ENCODE peak calls at places on chromosomes 1 and 21, in six cellular contexts. S, K, M, Z, E and Y are unnamed samples.

GRCh38 chr1:94973271-94973922 is 46.5 kb upstream of the CNN3 start:
- DNase-seq in S (no peak), K (no peak), M (no peak), Z (peak; percentile 33), E (no peak), Y (no peak)

GRCh38 chr1:7441442-7441841 is 329.7 kb upstream of the VAMP3 start:
- DNase-seq in S (no peak), K (no peak), M (no peak), Z (no peak), E (no peak), Y (no peak)

GRCh38 chr1:45769261-45769932 is 18.9 kb upstream of the IPP start:
- DNase-seq in S (no peak), K (peak; percentile 24), M (no peak), Z (peak; percentile 90), E (no peak), Y (no peak)

GRCh38 chr1:204736861-204737260 is 51.3 kb upstream of the LRRN2 start:
- DNase-seq in S (no peak), K (no peak), M (no peak), Z (no peak), E (no peak), Y (no peak)

GRCh38 chr21:41009398-41010177 is 158.4 kb upstream of the BACE2 start:
- DNase-seq in S (no peak), K (no peak), M (no peak), Z (no peak), E (no peak), Y (no peak)

GRCh38 chr1:226308166-226308722 is 720 bp downstream of the LIN9 start:
- DNase-seq in S (peak; percentile 23), K (peak; percentile 12), M (peak; percentile 61), Z (peak; percentile 6), E (no peak), Y (peak; percentile 59)

GRCh38 chr1:228082975-228083870 is 715 bp downstream of the ARF1 start:
- DNase-seq in S (no peak), K (peak; percentile 43), M (peak; percentile 64), Z (no peak), E (no peak), Y (peak; percentile 86)

GRCh38 chr1:3060601-3061551 is 8.1 kb upstream of the PRDM16 start:
- DNase-seq in S (no peak), K (peak; percentile 24), M (no peak), Z (no peak), E (no peak), Y (peak; percentile 22)

GRCh38 chr1:99942723-99943122 is 27.1 kb upstream of the SLC35A3 start:
- DNase-seq in S (no peak), K (no peak), M (no peak), Z (no peak), E (no peak), Y (no peak)

GRCh38 chr1:34460193-34460592 is 283.5 kb downstream of the C1orf94 start:
- DNase-seq in S (peak; percentile 7), K (peak; percentile 2), M (peak; percentile 60), Z (no peak), E (no peak), Y (peak; percentile 42)

GRCh38 chr1:27979151-27979858 is 19.5 kb downstream of the XKR8 start:
- DNase-seq in S (no peak), K (peak; percentile 86), M (no peak), Z (peak; percentile 72), E (no peak), Y (no peak)

GRCh38 chr1:64186898-64187280 is 16.5 kb upstream of the UBE2U start:
- DNase-seq in S (no peak), K (no peak), M (no peak), Z (no peak), E (no peak), Y (no peak)

GRCh38 chr1:193183019-193183643 is 3.3 kb downstream of the B3GALT2 start:
- DNase-seq in S (no peak), K (peak; percentile 82), M (peak; percentile 29), Z (peak; percentile 74), E (no peak), Y (peak; percentile 33)

GRCh38 chr1:55541296-55541695 is 326.1 kb upstream of the USP24 start:
- DNase-seq in S (no peak), K (no peak), M (no peak), Z (no peak), E (no peak), Y (no peak)
- H3K4me3 ChIP-seq in S (no peak overlapping the region), K (no peak overlapping the region), M (no peak overlapping the region), Z (no peak overlapping the region), E (no peak overlapping the region), Y (no peak overlapping the region)

GRCh38 chr1:156103521-156103947 is 11.0 kb upstream of the LMNA start:
- DNase-seq in S (no peak), K (peak; percentile 60), M (peak; percentile 65), Z (peak; percentile 59), E (no peak), Y (peak; percentile 40)

GRCh38 chr1:156102634-156103511 is 11.6 kb upstream of the LMNA start:
- DNase-seq in S (no peak), K (no peak), M (peak; percentile 61), Z (peak; percentile 73), E (no peak), Y (peak; percentile 54)

GRCh38 chr1:156106624-156107488 is 7.7 kb upstream of the LMNA start:
- DNase-seq in S (no peak), K (peak; percentile 31), M (peak; percentile 35), Z (no peak), E (no peak), Y (peak; percentile 45)

GRCh38 chr1:156104065-156104810 is 10.3 kb upstream of the LMNA start:
- DNase-seq in S (no peak), K (peak; percentile 84), M (peak; percentile 83), Z (peak; percentile 85), E (no peak), Y (peak; percentile 82)

GRCh38 chr1:156104861-156105546 is 9.5 kb upstream of the LMNA start:
- DNase-seq in S (no peak), K (no peak), M (peak; percentile 44), Z (no peak), E (no peak), Y (peak; percentile 28)
- TF ChIP-seq CTCF in S (no peak), K (no peak), M (no peak), Z (no peak), E (no peak), Y (no peak)

GRCh38 chr21:37550618-37551405 is 184.2 kb downstream of the DYRK1A start:
- DNase-seq in S (no peak), K (no peak), M (no peak), Z (no peak), E (no peak), Y (no peak)
- H3K4me3 ChIP-seq in S (no peak overlapping the region), K (no peak overlapping the region), M (no peak overlapping the region), Z (no peak overlapping the region), E (no peak overlapping the region), Y (no peak overlapping the region)

GRCh38 chr21:46243865-46244490 is 15.4 kb upstream of the LSS start:
- DNase-seq in S (no peak), K (no peak), M (no peak), Z (no peak), E (no peak), Y (no peak)

GRCh38 chr21:46246345-46246744 is 17.8 kb upstream of the LSS start:
- DNase-seq in S (no peak), K (no peak), M (no peak), Z (no peak), E (no peak), Y (no peak)

GRCh38 chr21:46243325-46243724 is 14.8 kb upstream of the LSS start:
- DNase-seq in S (no peak), K (no peak), M (no peak), Z (no peak), E (no peak), Y (no peak)

GRCh38 chr21:46244602-46245001 is 16.0 kb upstream of the LSS start:
- DNase-seq in S (no peak), K (no peak), M (no peak), Z (no peak), E (no peak), Y (no peak)

DNA sequence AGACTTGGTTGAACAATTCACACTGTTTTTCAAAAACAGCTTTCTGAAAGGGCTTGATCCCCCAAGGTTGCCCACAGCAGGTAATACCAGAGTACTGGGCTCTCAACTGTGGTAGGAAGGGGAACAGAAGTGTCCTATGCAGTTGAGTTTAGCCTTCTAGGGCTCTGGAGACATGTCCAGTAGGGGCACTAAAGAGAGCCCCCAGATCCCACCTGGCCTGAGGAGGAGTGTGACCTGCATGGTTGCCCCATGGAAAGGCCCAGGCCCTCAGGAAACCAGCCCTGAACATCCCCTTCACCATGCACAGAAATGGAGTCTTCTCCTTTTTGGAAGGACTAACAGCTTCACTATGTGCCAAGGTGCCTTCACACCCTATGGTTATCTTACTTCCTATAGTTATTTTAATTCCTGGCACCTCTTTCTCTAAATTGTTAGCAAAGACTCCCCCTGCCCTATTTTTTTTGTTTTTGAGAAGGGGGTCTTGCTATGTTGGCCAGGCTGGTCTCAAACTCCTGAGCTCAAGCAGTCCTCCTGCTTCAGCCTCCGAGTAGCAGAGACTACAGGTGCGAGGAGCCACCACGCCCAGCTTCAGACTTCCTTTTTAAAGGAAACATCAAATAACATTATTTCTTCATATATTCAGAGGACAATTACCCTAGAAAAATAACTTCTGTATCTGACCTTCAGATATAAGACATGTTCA is 16.8 kb upstream of the LSS start:
- DNase-seq in S (no peak), K (no peak), M (no peak), Z (no peak), E (no peak), Y (no peak)
- TF ChIP-seq CTCF in S (no peak), K (no peak), M (no peak), Z (peak; percentile 12), E (no peak), Y (no peak)

GRCh38 chr1:153536618-153537375 is 1.0 kb upstream of the S100A6 start:
- DNase-seq in S (no peak), K (no peak), M (peak; percentile 89), Z (no peak), E (no peak), Y (peak; percentile 87)
- H3K4me3 ChIP-seq in S (peak overlapping the region; percentile 49), K (peak overlapping the region; percentile 94), M (peak overlapping the region; percentile 76), Z (no peak overlapping the region), E (peak overlapping the region; percentile 89), Y (no peak overlapping the region)

DNA sequence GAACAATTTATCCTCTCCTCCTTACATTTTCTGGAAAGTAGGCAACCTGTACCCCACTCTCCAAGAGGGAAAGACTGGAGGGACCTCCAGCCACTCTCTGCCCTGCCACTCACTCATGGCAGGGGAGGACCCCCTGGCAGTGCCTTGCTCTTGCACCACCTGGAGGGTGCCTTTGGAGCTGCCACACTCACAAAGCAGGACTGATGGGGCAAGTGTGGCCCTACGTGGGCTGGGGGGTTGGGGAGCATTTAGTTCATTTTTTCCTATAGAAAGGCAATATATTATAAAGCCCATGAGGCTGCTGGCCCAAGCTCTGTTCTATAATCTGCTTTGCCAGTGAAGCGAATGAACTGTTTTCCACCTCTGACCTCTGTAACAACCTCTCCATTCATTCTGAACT is 50.3 kb downstream of the GPR161 start:
- DNase-seq in S (no peak), K (no peak), M (no peak), Z (no peak), E (no peak), Y (no peak)
- TF ChIP-seq CTCF in S (no peak), K (no peak), M (no peak), Z (no peak), E (no peak), Y (no peak)